ENCODE peak calls at places on chromosome 5, in seven cellular contexts. O, S, D, Q, W, J and X are unnamed samples.

GRCh38 chr5:154868702-154869101 is 10.3 kb downstream of the CNOT8 start:
- DNase-seq in Q (no peak), J (no peak), O (no peak), W (peak; percentile 16), S (no peak), D (no peak), X (no peak)

GRCh38 chr5:82952326-82952725 is 124.9 kb downstream of the TMEM167A start:
- DNase-seq in S (no peak), O (no peak), Q (no peak), W (no peak), D (no peak), J (no peak), X (no peak)

GRCh38 chr5:151811593-151812321 is 40.0 kb downstream of the G3BP1 start:
- DNase-seq in D (no peak), S (no peak), O (no peak), W (peak; percentile 51), Q (no peak), J (no peak), X (no peak)

GRCh38 chr5:143552680-143553079 is 149.2 kb upstream of the NR3C1 start:
- DNase-seq in S (no peak), O (no peak), J (no peak), W (no peak), D (no peak), Q (no peak), X (no peak)

GRCh38 chr5:61256474-61256873 is 75.6 kb upstream of the ZSWIM6 start:
- DNase-seq in W (no peak), D (no peak), Q (peak; percentile 42), S (peak; percentile 51), J (no peak), O (no peak), X (no peak)

GRCh38 chr5:66849803-66850202 is 253.6 kb downstream of the MAST4 start:
- DNase-seq in Q (no peak), W (peak; percentile 25), J (no peak), S (no peak), D (no peak), O (no peak), X (no peak)

GRCh38 chr5:33981408-33982171 is 2.9 kb downstream of the SLC45A2 start:
- DNase-seq in D (no peak), S (no peak), Q (no peak), O (no peak), J (no peak), W (peak; percentile 16), X (no peak)

GRCh38 chr5:140575309-140575708 is 10.7 kb downstream of the SLC35A4 start:
- DNase-seq in W (no peak), D (peak; percentile 43), J (peak; percentile 29), S (no peak), Q (peak; percentile 66), O (no peak), X (no peak)

GRCh38 chr5:15008476-15008875 is 136.9 kb upstream of the ANKH start:
- DNase-seq in S (peak; percentile 82), O (no peak), Q (peak; percentile 91), W (peak; percentile 93), D (no peak), J (no peak), X (peak; percentile 80)

GRCh38 chr5:93359296-93359957 is 221.6 kb downstream of the NR2F1-AS1 start:
- DNase-seq in S (no peak), O (no peak), J (no peak), D (no peak), Q (peak; percentile 48), W (peak; percentile 77), X (peak; percentile 45)

GRCh38 chr5:138686668-138687067 is 66.6 kb upstream of the CTNNA1 start:
- DNase-seq in S (no peak), O (no peak), D (no peak), J (no peak), Q (no peak), W (peak; percentile 68), X (no peak)

GRCh38 chr5:113319256-113320053 is 115.3 kb downstream of the TSSK1B start:
- DNase-seq in Q (no peak), D (no peak), W (no peak), O (no peak), J (no peak), S (no peak), X (no peak)

GRCh38 chr5:78050888-78051287 is 243.6 kb downstream of the AP3B1 start:
- DNase-seq in D (no peak), W (peak; percentile 43), S (no peak), J (no peak), Q (no peak), O (no peak), X (no peak)

GRCh38 chr5:89457411-89458329 is 574.7 kb upstream of the MEF2C start:
- DNase-seq in D (no peak), S (no peak), J (no peak), O (no peak), W (peak; percentile 97), Q (peak; percentile 77), X (peak; percentile 19)

GRCh38 chr5:34589832-34590231 is 66.3 kb upstream of the RAI14 start:
- DNase-seq in J (no peak), Q (no peak), D (no peak), S (no peak), W (no peak), O (no peak), X (no peak)

GRCh38 chr5:176508603-176509002 is 28.6 kb downstream of the RNF44 start:
- DNase-seq in Q (no peak), J (no peak), W (no peak), D (no peak), O (no peak), S (no peak), X (no peak)

GRCh38 chr5:59592101-59592500 is 301.4 kb downstream of the PDE4D start:
- DNase-seq in S (no peak), D (no peak), O (no peak), J (no peak), Q (no peak), W (no peak), X (no peak)

GRCh38 chr5:116313366-116313765 is 228.5 kb downstream of the COMMD10 start:
- DNase-seq in J (no peak), D (no peak), O (no peak), Q (no peak), S (no peak), W (no peak), X (no peak)

GRCh38 chr5:177450672-177451424 is 4.2 kb downstream of the PRR7 start:
- DNase-seq in S (no peak), D (no peak), O (no peak), J (no peak), Q (no peak), W (no peak), X (no peak)

GRCh38 chr5:178399723-178400115 is 167.1 kb upstream of the PHYKPL start:
- DNase-seq in Q (no peak), O (no peak), J (no peak), D (no peak), W (no peak), S (no peak), X (no peak)

GRCh38 chr5:92605591-92605990 is 975.4 kb downstream of the NR2F1-AS1 start:
- DNase-seq in W (no peak), J (no peak), S (no peak), O (no peak), Q (no peak), D (no peak), X (no peak)

GRCh38 chr5:158843305-158843704 is 256.4 kb downstream of the EBF1 start:
- DNase-seq in S (no peak), W (no peak), D (no peak), Q (no peak), J (no peak), O (no peak), X (no peak)

GRCh38 chr5:143649869-143650268 is 162.1 kb upstream of the HMHB1 start:
- DNase-seq in D (no peak), W (no peak), J (no peak), S (no peak), Q (no peak), O (no peak), X (no peak)

GRCh38 chr5:136446565-136446964 is 81.2 kb upstream of the TRPC7 start:
- DNase-seq in J (peak; percentile 7), S (no peak), Q (no peak), D (no peak), O (no peak), W (no peak), X (no peak)

GRCh38 chr5:5270958-5271605 is 131.0 kb downstream of the ADAMTS16 start:
- DNase-seq in D (peak; percentile 60), W (peak; percentile 94), Q (peak; percentile 44), O (no peak), J (no peak), S (peak; percentile 88), X (peak; percentile 98)

GRCh38 chr5:56083286-56083854 is 88.6 kb upstream of the IL6ST start:
- DNase-seq in J (no peak), S (no peak), W (no peak), D (no peak), O (no peak), Q (no peak), X (no peak)

GRCh38 chr5:180484813-180485212 is 9.4 kb upstream of the CNOT6 start:
- DNase-seq in W (no peak), Q (no peak), O (no peak), S (no peak), D (no peak), J (no peak), X (no peak)

GRCh38 chr5:34620185-34620584 is 35.9 kb upstream of the RAI14 start:
- DNase-seq in J (no peak), Q (no peak), S (no peak), W (no peak), O (no peak), D (no peak), X (no peak)

GRCh38 chr5:135208555-135209494 is 174.8 kb upstream of the PITX1 start:
- DNase-seq in Q (peak; percentile 68), D (no peak), W (peak; percentile 97), O (no peak), S (no peak), J (no peak), X (peak; percentile 85)

GRCh38 chr5:179416906-179417470 is 71.7 kb upstream of the ADAMTS2 start:
- DNase-seq in Q (no peak), J (no peak), D (no peak), O (no peak), S (no peak), W (no peak), X (no peak)

GRCh38 chr5:143101740-143102386 is 301.6 kb downstream of the NR3C1 start:
- DNase-seq in O (no peak), D (no peak), Q (no peak), S (no peak), J (peak; percentile 70), W (no peak), X (no peak)

GRCh38 chr5:124061663-124062062 is 549.7 kb downstream of the CSNK1G3 start:
- DNase-seq in S (no peak), J (no peak), Q (no peak), D (no peak), O (no peak), W (peak; percentile 9), X (no peak)